ENCODE peak calls at places on chromosomes 5 and 9, in four cellular contexts. R, V, N and A are unnamed samples.

GRCh38 chr5:78077369-78078068 is 217.0 kb downstream of the AP3B1 start:
- DNase-seq in R (no peak), V (no peak), N (no peak), A (no peak)

GRCh38 chr5:165786073-165786472 is 2280.7 kb downstream of the MAT2B start:
- DNase-seq in R (no peak), V (no peak), N (no peak), A (no peak)

GRCh38 chr9:93612796-93613154 is 36.4 kb downstream of the PHF2 start:
- DNase-seq in R (no peak), V (no peak), N (no peak), A (no peak)

GRCh38 chr5:35803221-35803651 is 53.5 kb upstream of the IL7R start:
- DNase-seq in R (no peak), V (no peak), N (no peak), A (no peak)

GRCh38 chr5:31385774-31386537 is 145.9 kb downstream of the DROSHA start:
- DNase-seq in R (no peak), V (no peak), N (no peak), A (no peak)

GRCh38 chr5:82149434-82149833 is 128.7 kb downstream of the RPS23 start:
- DNase-seq in R (no peak), V (no peak), N (no peak), A (no peak)

GRCh38 chr5:150179221-150179620 is 10.6 kb upstream of the SLC6A7 start:
- DNase-seq in R (no peak), V (no peak), N (no peak), A (no peak)

GRCh38 chr5:156188026-156188425 is 138.9 kb upstream of the SGCD start:
- DNase-seq in R (no peak), V (no peak), N (no peak), A (no peak)

GRCh38 chr5:173452098-173452497 is 123.9 kb upstream of the STC2 start:
- DNase-seq in R (peak), V (no peak), N (no peak), A (peak)

GRCh38 chr9:129138476-129139232 is 27.4 kb downstream of the PTPA start:
- DNase-seq in R (no peak), V (no peak), N (no peak), A (peak)

GRCh38 chr9:138046641-138047301 is 169.2 kb downstream of the CACNA1B start:
- DNase-seq in R (no peak), V (no peak), N (peak), A (no peak)

GRCh38 chr9:138043411-138044345 is 166.1 kb downstream of the CACNA1B start:
- DNase-seq in R (no peak), V (no peak), N (peak), A (no peak)

GRCh38 chr9:138045541-138046490 is 168.2 kb downstream of the CACNA1B start:
- DNase-seq in R (no peak), V (no peak), N (peak), A (peak)

GRCh38 chr9:138043061-138043410 is 165.5 kb downstream of the CACNA1B start:
- DNase-seq in R (no peak), V (no peak), N (peak), A (peak)

DNA sequence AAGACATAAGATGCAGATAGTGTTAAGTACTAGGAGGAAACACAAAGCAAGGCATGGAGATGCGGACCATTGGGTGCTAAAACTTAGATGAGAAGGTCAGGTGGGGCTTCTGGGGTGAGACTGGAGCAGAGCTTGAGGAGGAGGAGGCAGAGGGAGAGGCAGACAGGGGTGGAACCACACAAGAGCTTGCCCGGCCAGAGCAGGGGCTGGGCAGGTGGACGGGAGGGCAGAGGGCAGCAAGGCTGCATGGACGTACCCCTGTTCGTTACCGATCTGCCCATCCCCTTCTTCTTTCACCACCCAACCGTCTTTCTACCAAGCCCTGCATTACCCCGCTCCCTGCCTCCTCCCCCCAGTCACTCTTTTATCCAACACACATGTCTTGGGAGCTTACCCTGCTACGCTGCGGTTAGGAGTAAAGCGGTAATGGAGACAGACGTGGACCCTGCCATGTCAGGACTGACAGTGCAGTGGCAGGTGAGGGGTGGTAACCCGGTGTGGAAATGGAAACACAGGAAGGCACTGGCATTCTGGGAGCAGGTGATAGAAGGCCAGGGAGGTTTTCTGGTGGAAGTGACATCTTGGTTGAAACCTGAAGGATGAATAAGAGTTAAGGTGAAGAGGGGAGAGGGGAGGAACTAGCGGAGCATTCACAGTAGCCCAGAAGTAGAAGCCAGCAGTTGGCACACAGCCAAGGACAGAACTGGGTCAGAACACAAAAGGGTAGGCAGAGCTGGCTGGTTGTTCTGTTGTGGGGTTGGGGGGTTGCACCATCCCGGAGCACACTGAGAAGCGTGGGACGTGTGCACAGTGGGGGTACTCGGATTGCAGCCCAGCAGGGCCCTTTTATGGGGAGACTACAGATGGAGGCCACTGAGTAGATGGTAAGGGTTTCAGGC is 167.2 kb downstream of the CACNA1B start:
- DNase-seq in R (no peak), V (no peak), N (peak), A (peak)
- TF ChIP-seq CTCF in R (no peak), V (no peak), N (no peak), A (no peak)

GRCh38 chr5:71907589-71908145 is 188.6 kb downstream of the CARTPT start:
- DNase-seq in R (no peak), V (no peak), N (no peak), A (no peak)
- TF ChIP-seq POLR2A in R (no peak), V (no peak), N (no peak), A (no peak)

GRCh38 chr5:105304859-105305258 is 1742.3 kb upstream of the NUDT12 start:
- DNase-seq in R (no peak), V (no peak), N (no peak), A (no peak)
- TF ChIP-seq CTCF in R (no peak), V (no peak), N (no peak), A (no peak)

GRCh38 chr9:114366334-114367128 is 21.3 kb downstream of the AKNA start:
- DNase-seq in R (no peak), V (no peak), N (no peak), A (no peak)

GRCh38 chr9:114367406-114367805 is 20.4 kb downstream of the AKNA start:
- DNase-seq in R (no peak), V (no peak), N (no peak), A (no peak)

GRCh38 chr9:114369567-114370240 is 18.1 kb downstream of the AKNA start:
- DNase-seq in R (no peak), V (no peak), N (no peak), A (no peak)

GRCh38 chr9:114370251-114370984 is 17.4 kb downstream of the AKNA start:
- DNase-seq in R (no peak), V (no peak), N (no peak), A (no peak)

GRCh38 chr9:114367823-114368609 is 19.8 kb downstream of the AKNA start:
- DNase-seq in R (no peak), V (no peak), N (no peak), A (no peak)
- TF ChIP-seq POLR2A in R (no peak), V (no peak), N (no peak), A (no peak)

DNA sequence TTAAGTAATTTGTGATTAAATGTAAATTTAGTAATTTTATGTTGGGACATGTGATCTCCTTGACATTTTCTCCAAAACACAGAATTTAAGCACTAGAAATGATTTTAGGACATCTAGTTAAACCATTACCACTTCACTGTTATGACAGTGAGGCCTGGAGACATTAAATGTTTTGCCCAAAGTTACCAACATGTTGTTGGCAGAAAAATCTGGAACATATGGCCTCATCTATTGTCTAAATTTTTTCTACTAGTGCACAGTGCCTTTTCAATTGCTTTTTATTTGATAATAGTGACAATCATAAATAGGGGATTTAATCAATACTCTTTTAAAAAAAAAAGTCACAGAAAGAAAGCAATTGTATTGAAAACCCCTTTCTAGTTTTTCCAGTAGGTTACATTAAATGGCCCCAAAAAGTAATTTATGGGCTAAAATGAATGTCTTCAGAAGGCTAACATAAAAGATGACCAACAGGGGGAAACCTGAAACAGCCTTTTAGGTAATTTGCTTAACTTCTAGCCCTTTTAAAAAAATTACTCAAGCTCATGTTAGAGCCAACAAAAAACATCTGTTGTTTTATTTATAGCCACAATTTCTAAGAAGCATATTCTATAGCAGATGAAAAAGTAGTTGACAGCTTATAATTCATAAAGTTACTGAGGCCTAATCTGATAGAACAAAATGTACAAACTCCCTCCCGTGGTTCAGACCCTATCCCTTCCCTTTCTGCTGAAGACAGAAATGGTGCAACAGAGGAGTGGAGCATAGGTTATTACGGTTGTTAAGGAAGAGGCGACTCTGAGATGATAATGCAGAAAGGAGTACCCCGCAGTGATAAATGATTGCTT is 45.8 kb downstream of the PIK3R1 start:
- DNase-seq in R (no peak), V (no peak), N (no peak), A (no peak)
- TF ChIP-seq CTCF in R (no peak), V (no peak), N (no peak), A (no peak)

DNA sequence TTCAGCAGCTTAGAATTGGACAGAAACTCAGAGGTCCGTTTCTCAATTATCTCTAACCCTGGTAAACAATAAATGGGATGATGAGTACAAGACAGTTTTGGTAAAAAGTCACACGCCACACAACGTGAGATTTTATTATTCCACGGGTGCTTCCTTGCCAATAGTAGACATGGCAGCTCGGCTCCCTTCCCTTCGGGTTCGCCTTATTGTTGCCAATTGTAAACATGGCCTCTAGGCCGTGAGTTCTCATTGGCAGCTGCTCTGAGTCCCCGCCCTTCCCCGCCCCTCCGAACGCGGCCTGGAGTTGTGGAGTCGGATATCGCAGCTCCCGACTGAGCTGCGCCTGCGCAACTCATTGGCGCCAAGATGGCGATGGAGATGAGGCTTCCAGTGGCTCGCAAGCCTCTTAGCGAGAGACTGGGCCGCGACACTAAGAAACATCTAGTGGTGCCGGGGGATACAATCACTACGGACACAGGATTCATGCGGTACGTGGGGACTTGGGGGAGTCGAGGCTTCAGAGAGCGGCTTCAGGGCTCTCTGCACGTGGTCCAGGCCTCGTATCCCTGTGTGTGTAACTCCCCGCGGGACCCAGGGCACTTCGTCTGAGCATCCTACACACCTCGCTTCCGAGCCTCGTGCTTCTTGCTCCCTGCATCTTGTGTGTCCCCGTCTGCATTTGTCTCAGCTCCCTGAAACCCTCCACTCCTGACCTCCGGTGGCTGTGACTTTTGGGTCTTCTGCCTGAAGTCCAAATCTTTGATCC is at the start of gene EXOSC2:
- DNase-seq in R (peak), V (peak), N (peak), A (peak)
- TF ChIP-seq POLR2A in R (peak), V (peak), N (peak), A (no peak)

DNA sequence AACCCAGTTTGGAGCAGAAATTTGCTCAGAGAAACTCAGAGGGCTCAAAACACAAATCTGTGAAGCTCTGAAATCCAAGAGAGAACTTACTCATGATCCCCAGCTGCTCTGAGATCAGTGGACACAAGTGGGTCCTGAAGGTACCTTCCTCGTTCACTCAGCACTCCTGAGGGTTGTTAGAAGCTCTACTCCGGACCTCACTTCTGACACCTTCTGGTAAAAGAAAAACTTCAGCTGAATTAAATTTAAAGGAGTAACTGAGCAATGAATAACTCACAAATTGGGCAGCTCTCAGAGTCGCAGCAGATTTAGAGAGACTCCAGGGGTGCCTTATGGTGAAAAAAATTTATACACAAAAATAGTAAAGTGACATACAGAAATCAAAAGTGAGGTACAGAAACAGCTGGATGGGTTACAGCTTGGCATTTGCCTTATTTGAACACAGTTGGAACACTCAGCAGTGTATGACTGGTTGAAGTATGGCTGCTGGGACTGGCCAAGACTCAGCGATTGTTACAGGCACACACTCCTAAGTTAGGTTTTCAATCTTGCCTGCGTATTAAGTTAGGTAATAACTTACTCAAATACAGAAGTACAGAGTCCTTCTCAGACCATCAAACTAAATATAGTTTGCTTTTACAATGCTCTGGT is 32.5 kb downstream of the INSL4 start:
- DNase-seq in R (no peak), V (peak), N (no peak), A (no peak)
- TF ChIP-seq CTCF in R (no peak), V (peak), N (no peak), A (no peak)

DNA sequence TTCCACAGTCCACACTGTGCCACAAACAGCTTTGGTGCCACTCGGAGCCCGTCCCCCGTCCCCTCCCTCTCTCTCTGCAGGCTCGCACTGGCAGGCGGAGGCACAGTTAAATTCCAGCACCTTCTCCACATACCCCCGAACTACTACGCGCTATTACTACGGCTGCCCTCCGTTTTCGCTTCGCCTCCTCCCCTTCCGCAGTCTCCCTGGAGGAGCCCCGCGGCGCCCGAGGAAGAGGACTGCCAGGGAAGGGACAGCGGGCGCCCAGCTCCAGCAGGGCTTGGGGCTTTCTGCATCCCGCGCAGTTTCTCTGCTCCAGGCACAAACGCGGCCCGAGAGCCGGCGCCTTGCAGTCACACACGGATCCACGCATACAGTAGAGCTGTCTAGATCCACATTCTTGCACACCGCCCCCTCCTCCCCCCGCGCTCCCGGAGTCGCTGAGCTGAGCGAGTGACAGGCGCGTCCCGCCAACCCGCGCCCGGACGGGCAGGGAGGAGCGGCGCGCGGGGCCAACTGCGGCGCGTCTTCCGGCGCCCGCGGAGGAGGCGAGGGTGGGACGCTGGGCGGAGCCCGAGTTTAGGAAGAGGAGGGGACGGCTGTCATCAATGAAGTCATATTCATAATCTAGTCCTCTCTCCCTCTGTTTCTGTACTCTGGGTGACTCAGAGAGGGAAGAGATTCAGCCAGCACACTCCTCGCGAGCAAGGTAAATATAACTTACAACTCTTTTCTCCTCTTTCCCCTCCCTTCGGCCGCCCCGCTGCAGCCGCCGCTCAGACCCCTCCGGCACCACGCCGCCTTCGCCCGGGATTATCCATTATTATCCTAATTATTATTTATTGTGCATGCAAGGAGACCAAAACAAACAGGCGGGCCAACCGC is at the start of gene SMARCA2:
- DNase-seq in R (peak), V (peak), N (peak), A (peak)
- TF ChIP-seq POLR2A in R (peak), V (no peak), N (peak), A (no peak)

GRCh38 chr9:133523096-133523495 is 1.7 kb downstream of the MYMK start:
- DNase-seq in R (no peak), V (no peak), N (no peak), A (no peak)

GRCh38 chr9:133524679-133525228 is at the start of gene MYMK:
- DNase-seq in R (no peak), V (no peak), N (no peak), A (no peak)

GRCh38 chr9:133525677-133526076 is 918 bp upstream of the MYMK start:
- DNase-seq in R (no peak), V (no peak), N (no peak), A (no peak)

GRCh38 chr9:133522073-133522910 is 2.5 kb downstream of the MYMK start:
- DNase-seq in R (no peak), V (no peak), N (no peak), A (no peak)

DNA sequence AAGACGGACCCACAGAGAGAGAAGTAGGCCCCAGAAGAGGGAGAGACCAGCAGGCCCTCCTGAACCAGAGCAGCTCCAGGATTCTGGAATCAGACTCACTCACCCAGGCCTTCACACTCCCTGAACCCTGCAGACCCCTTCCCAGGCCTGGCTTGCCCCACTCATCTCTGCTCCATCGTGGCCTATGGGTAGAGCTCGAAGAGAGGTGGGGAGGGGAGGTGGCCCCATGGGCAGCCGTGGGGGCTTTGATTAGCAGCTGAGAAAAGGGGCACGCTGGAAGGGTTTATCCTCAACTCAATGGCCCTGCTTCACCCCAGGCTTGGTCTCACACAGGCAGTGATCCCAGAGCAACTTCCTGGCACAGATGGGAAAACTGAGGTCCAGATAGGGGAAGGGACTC is 613 bp downstream of the MYMK start:
- DNase-seq in R (no peak), V (no peak), N (no peak), A (no peak)
- TF ChIP-seq CTCF in R (no peak), V (no peak), N (no peak), A (no peak)